ENCODE peak calls at places on chromosomes 1 and 21, in six cellular contexts. C, N, K, S, B and Z are unnamed samples.

GRCh38 chr21:27693376-27693775 is 726.5 kb upstream of the ADAMTS5 start:
- DNase-seq in C (no peak), N (no peak), K (peak), S (no peak), B (no peak), Z (no peak)

GRCh38 chr1:199684686-199685273 is 342.7 kb upstream of the NR5A2 start:
- DNase-seq in C (peak), N (peak), K (peak), S (peak), B (peak), Z (peak)

GRCh38 chr1:165899461-165899941 is 72.1 kb downstream of the UCK2 start:
- DNase-seq in C (peak), N (no peak), K (no peak), S (peak), B (no peak), Z (no peak)

GRCh38 chr21:46110499-46111192 is 12.7 kb downstream of the COL6A2 start:
- DNase-seq in C (peak), N (no peak), K (no peak), S (no peak), B (no peak), Z (no peak)

GRCh38 chr1:201504799-201505504 is 2.0 kb downstream of the CSRP1 start:
- DNase-seq in C (no peak), N (no peak), K (no peak), S (no peak), B (no peak), Z (no peak)

GRCh38 chr21:37983336-37984095 is 67.3 kb upstream of the KCNJ6 start:
- DNase-seq in C (no peak), N (no peak), K (no peak), S (no peak), B (no peak), Z (no peak)

GRCh38 chr1:43540653-43541071 is 10.0 kb downstream of the PTPRF start:
- DNase-seq in C (no peak), N (no peak), K (no peak), S (no peak), B (no peak), Z (no peak)

GRCh38 chr1:163337631-163338030 is 15.9 kb downstream of the NUF2 start:
- DNase-seq in C (no peak), N (no peak), K (no peak), S (no peak), B (no peak), Z (no peak)

GRCh38 chr21:39384674-39385298 is 35.9 kb upstream of the HMGN1 start:
- DNase-seq in C (no peak), N (no peak), K (no peak), S (no peak), B (peak), Z (no peak)

GRCh38 chr1:212782422-212783154 is 9.0 kb downstream of the NSL1 start:
- DNase-seq in C (no peak), N (peak), K (peak), S (no peak), B (no peak), Z (peak)

GRCh38 chr1:226990133-226990716 is 50.1 kb downstream of the COQ8A start:
- DNase-seq in C (peak), N (no peak), K (no peak), S (no peak), B (peak), Z (no peak)

GRCh38 chr1:56345826-56346225 is 233.5 kb downstream of the PLPP3 start:
- DNase-seq in C (no peak), N (no peak), K (no peak), S (no peak), B (no peak), Z (no peak)

GRCh38 chr1:224211262-224211962 is 28.4 kb downstream of the DEGS1 start:
- DNase-seq in C (peak), N (peak), K (peak), S (peak), B (peak), Z (no peak)

GRCh38 chr1:12422488-12422887 is 192.7 kb downstream of the VPS13D start:
- DNase-seq in C (no peak), N (no peak), K (no peak), S (no peak), B (no peak), Z (no peak)

GRCh38 chr21:28487455-28488070 is 505.1 kb downstream of the LTN1 start:
- DNase-seq in C (no peak), N (no peak), K (no peak), S (no peak), B (no peak), Z (no peak)

GRCh38 chr1:108590947-108591346 is 31.0 kb downstream of the EEIG2 start:
- DNase-seq in C (no peak), N (no peak), K (peak), S (peak), B (peak), Z (no peak)

GRCh38 chr1:6127587-6128163 is 52.4 kb downstream of the CHD5 start:
- DNase-seq in C (peak), N (peak), K (peak), S (no peak), B (peak), Z (no peak)

GRCh38 chr1:11736746-11737639 is 1.1 kb downstream of the AGTRAP start:
- DNase-seq in C (peak), N (no peak), K (peak), S (no peak), B (peak), Z (peak)

GRCh38 chr1:15882665-15883064 is 35.2 kb downstream of the SPEN start:
- DNase-seq in C (no peak), N (no peak), K (no peak), S (no peak), B (no peak), Z (no peak)

GRCh38 chr1:15036101-15036500 is 117.4 kb upstream of the TMEM51 start:
- DNase-seq in C (no peak), N (no peak), K (no peak), S (no peak), B (no peak), Z (no peak)

GRCh38 chr1:10980094-10980577 is 32.3 kb upstream of the TARDBP start:
- DNase-seq in C (peak), N (no peak), K (peak), S (no peak), B (peak), Z (no peak)

GRCh38 chr1:172536256-172536655 is 3.3 kb downstream of the SUCO start:
- DNase-seq in C (no peak), N (no peak), K (no peak), S (no peak), B (no peak), Z (no peak)

GRCh38 chr1:229341811-229342304 is 989 bp downstream of the CCSAP start:
- DNase-seq in C (no peak), N (peak), K (no peak), S (no peak), B (no peak), Z (no peak)

GRCh38 chr1:119720866-119721440 is 9.2 kb downstream of the PHGDH start:
- DNase-seq in C (peak), N (no peak), K (no peak), S (no peak), B (no peak), Z (no peak)

GRCh38 chr1:44701141-44701573 is 26.6 kb downstream of the ARMH1 start:
- DNase-seq in C (no peak), N (no peak), K (no peak), S (no peak), B (peak), Z (no peak)

GRCh38 chr21:27505516-27505915 is 538.6 kb upstream of the ADAMTS5 start:
- DNase-seq in C (no peak), N (no peak), K (peak), S (no peak), B (no peak), Z (no peak)

GRCh38 chr1:9561429-9561828 is 22.2 kb downstream of the SLC25A33 start:
- DNase-seq in C (peak), N (peak), K (peak), S (peak), B (peak), Z (peak)

GRCh38 chr21:46120301-46121285 is 22.7 kb downstream of the COL6A2 start:
- DNase-seq in C (peak), N (no peak), K (no peak), S (no peak), B (no peak), Z (no peak)

GRCh38 chr1:11473635-11474034 is 5.3 kb upstream of the DISP3 start:
- DNase-seq in C (no peak), N (no peak), K (no peak), S (no peak), B (no peak), Z (no peak)